ENCODE peak calls at places on chromosomes 16 and 17, in eight cellular contexts. K is upper lobe of right lung, U is PC-9, D is thoracic aorta, E is GM12864, X is brain microvascular endothelial cell, N is GM13976, F is mammary epithelial cell. S is an unnamed sample.
A peak's percentile ranks its signal among the peaks of the same experiment; 100 is the strongest.

GRCh38 chr17:64534187-64534586 is 27.4 kb downstream of the CEP95 start:
- DNase-seq in K (no peak), E (no peak), U (peak; percentile 20), X (no peak), N (no peak), D (no peak), F (no peak), S (no peak)

GRCh38 chr17:55426851-55427586 is 5.4 kb upstream of the MMD start:
- DNase-seq in N (peak; percentile 51), D (no peak), U (no peak), F (peak; percentile 24), K (no peak), E (no peak), X (no peak), S (no peak)

GRCh38 chr17:70060415-70060814 is 14.6 kb upstream of the KCNJ16 start:
- DNase-seq in E (no peak), X (no peak), N (no peak), F (no peak), U (no peak), D (no peak), K (no peak), S (no peak)

GRCh38 chr17:18379246-18380146 is 1.9 kb downstream of the EVPLL start:
- DNase-seq in X (no peak), U (peak; percentile 69), D (no peak), E (no peak), K (peak; percentile 57), N (peak; percentile 8), F (no peak), S (no peak)

GRCh38 chr16:66515543-66516171 is 34.3 kb downstream of the TK2 start:
- DNase-seq in F (no peak), E (no peak), U (no peak), X (peak; percentile 58), K (no peak), D (no peak), N (peak; percentile 50), S (peak; percentile 66)

GRCh38 chr16:87460936-87461335 is 31.9 kb downstream of the ZCCHC14 start:
- DNase-seq in X (no peak), N (no peak), F (no peak), U (no peak), K (no peak), E (no peak), D (no peak), S (no peak)

GRCh38 chr17:65407017-65407416 is 154.4 kb downstream of the AXIN2 start:
- DNase-seq in N (no peak), E (no peak), F (no peak), U (no peak), D (no peak), K (no peak), X (no peak), S (no peak)

GRCh38 chr17:58254803-58255202 is 16.4 kb downstream of the LPO start:
- DNase-seq in D (no peak), U (no peak), E (no peak), K (no peak), N (no peak), X (no peak), F (no peak), S (no peak)

GRCh38 chr16:81155769-81156168 is 59.6 kb upstream of the GCSH start:
- DNase-seq in X (no peak), K (no peak), N (no peak), E (no peak), F (no peak), U (no peak), D (no peak), S (no peak)

GRCh38 chr16:67185003-67185865 is 1.5 kb upstream of the MATCAP1 start:
- DNase-seq in D (peak; percentile 79), U (peak; percentile 77), K (peak; percentile 96), E (no peak), N (peak; percentile 85), X (peak; percentile 89), F (peak; percentile 81), S (peak; percentile 62)

GRCh38 chr16:17258077-17258599 is 212.6 kb downstream of the XYLT1 start:
- DNase-seq in K (no peak), U (no peak), N (no peak), E (no peak), F (no peak), X (no peak), D (no peak), S (no peak)

GRCh38 chr16:23823475-23824407 is 12.0 kb upstream of the PRKCB start:
- DNase-seq in U (no peak), K (no peak), N (no peak), F (no peak), X (no peak), D (no peak), E (no peak), S (no peak)

GRCh38 chr16:23949630-23950290 is 114.0 kb downstream of the PRKCB start:
- DNase-seq in F (no peak), E (peak; percentile 37), X (no peak), N (peak; percentile 21), K (peak; percentile 71), U (no peak), D (no peak), S (no peak)

GRCh38 chr16:84585886-84586285 is 32.0 kb downstream of the COTL1 start:
- DNase-seq in D (no peak), X (no peak), U (no peak), K (no peak), E (no peak), N (peak; percentile 76), F (no peak), S (no peak)

GRCh38 chr17:7323731-7324437 is 5.3 kb downstream of the NEURL4 start:
- DNase-seq in K (peak; percentile 77), N (peak; percentile 83), D (no peak), F (peak; percentile 41), U (peak; percentile 53), E (no peak), X (peak; percentile 42), S (no peak)

GRCh38 chr16:56871172-56871593 is 6.2 kb downstream of the SLC12A3 start:
- DNase-seq in K (no peak), F (peak; percentile 33), E (no peak), D (no peak), X (peak; percentile 42), N (peak; percentile 72), U (peak; percentile 75), S (no peak)

GRCh38 chr17:40062347-40063033 is at the start of gene THRA:
- DNase-seq in N (peak; percentile 92), D (no peak), F (no peak), K (peak; percentile 90), E (no peak), X (no peak), U (peak; percentile 60), S (no peak)
- TF ChIP-seq CTCF in N (peak; percentile 41), D (no peak), F (no peak), K (no peak), E (peak; percentile 12), X (no peak), U (peak; percentile 35), S (peak; percentile 5)

GRCh38 chr17:44221072-44221861 is 1.8 kb upstream of the UBTF start:
- DNase-seq in X (peak; percentile 73), N (peak; percentile 84), F (peak; percentile 66), E (no peak), D (no peak), U (peak; percentile 67), K (peak; percentile 87), S (peak; percentile 59)

GRCh38 chr17:44220211-44221071 is 966 bp upstream of the UBTF start:
- DNase-seq in F (peak; percentile 55), N (peak; percentile 77), D (no peak), U (peak; percentile 26), K (peak; percentile 84), X (no peak), E (no peak), S (no peak)

GRCh38 chr17:44223574-44224046 is 4.1 kb upstream of the UBTF start:
- DNase-seq in X (no peak), F (peak; percentile 42), K (no peak), N (no peak), D (no peak), U (no peak), E (no peak), S (no peak)

GRCh38 chr17:44221862-44222111 is 2.3 kb upstream of the UBTF start:
- DNase-seq in F (no peak), K (peak; percentile 73), E (no peak), N (peak; percentile 50), D (no peak), X (no peak), U (no peak), S (no peak)

GRCh38 chr17:44222112-44222869 is 2.8 kb upstream of the UBTF start:
- DNase-seq in N (peak; percentile 80), E (no peak), F (peak; percentile 56), K (peak; percentile 90), U (peak; percentile 60), X (peak; percentile 59), D (no peak), S (no peak)
- TF ChIP-seq CTCF in N (peak; percentile 19), E (no peak), F (no peak), K (peak; percentile 24), U (no peak), X (peak; percentile 18), D (peak; percentile 7), S (peak; percentile 24)

DNA sequence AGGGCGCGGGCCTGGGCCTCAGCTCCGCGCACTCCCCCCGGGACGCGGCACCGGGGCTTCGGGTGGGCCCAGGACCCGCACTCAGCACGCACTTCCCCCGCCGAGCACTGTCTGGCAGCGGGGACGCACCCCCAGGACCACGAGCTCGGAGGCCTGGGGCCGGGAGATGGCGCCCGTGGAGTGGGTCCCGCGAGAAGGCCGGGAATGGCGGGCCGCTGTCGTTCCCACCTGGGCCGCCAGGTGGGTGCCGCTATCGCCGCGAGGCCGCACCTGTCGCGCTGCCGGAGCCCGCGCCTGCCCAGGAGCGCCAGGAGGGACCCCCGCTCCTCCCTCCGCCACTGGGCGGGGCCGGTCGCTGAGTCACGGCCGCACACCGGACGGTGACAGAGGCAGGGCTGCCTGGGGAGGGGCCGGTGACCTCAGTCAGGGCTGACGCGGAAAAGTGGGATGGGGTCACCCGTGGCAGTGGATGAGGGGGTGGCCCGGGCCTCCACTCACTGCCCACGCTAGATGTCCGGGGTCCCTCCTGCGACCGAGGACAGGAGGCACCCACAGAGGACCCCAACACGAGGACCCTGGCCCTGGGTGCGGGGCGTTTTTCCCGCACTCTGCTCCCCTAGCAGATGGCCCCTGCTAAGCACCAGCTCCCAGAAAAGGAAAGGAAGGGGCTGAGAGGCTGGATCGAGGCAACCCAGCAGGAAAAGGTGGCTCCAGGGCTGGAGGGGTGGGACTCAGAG is 6.9 kb upstream of the ACTG1 start:
- DNase-seq in F (peak; percentile 40), X (no peak), N (peak; percentile 83), K (peak; percentile 89), D (no peak), E (no peak), U (peak; percentile 96), S (no peak)
- TF ChIP-seq CTCF in F (peak; percentile 43), X (peak; percentile 11), N (peak; percentile 36), K (peak; percentile 58), D (peak; percentile 58), E (peak; percentile 65), U (peak; percentile 64), S (peak; percentile 37)

GRCh38 chr16:73430138-73430537 is 382.2 kb upstream of the ZFHX3 start:
- DNase-seq in K (no peak), F (no peak), X (no peak), U (no peak), D (no peak), N (no peak), E (no peak), S (no peak)

GRCh38 chr16:73432794-73433455 is 385.0 kb upstream of the ZFHX3 start:
- DNase-seq in F (no peak), D (no peak), U (no peak), K (no peak), X (no peak), E (no peak), N (no peak), S (no peak)

GRCh38 chr16:73433493-73434307 is 385.8 kb upstream of the ZFHX3 start:
- DNase-seq in N (no peak), F (no peak), X (no peak), U (no peak), E (no peak), K (no peak), D (no peak), S (no peak)

GRCh38 chr16:73434621-73435020 is 386.7 kb upstream of the ZFHX3 start:
- DNase-seq in D (no peak), K (no peak), X (no peak), U (no peak), F (no peak), N (no peak), E (no peak), S (no peak)
- TF ChIP-seq CTCF in D (no peak), K (no peak), X (no peak), U (no peak), F (no peak), N (no peak), E (no peak), S (no peak)